ENCODE peak calls at places on chromosomes 1 and 21, in six cellular contexts. One of them, this sample, is unnamed.

GRCh38 chr1:247054992-247055415 is 23.6 kb downstream of the ZNF670 start:
- DNase-seq in body of pancreas: no peak
- DNase-seq in trophoblast cell: no peak
- DNase-seq in GM23248: peak
- DNase-seq in IMR-90: peak
- DNase-seq in NB4: no peak
- DNase-seq in this sample: peak

GRCh38 chr1:15843826-15844572 is 3.5 kb upstream of the SPEN start:
- DNase-seq in NB4: no peak
- DNase-seq in GM23248: peak
- DNase-seq in body of pancreas: no peak
- DNase-seq in trophoblast cell: no peak
- DNase-seq in IMR-90: no peak
- DNase-seq in this sample: no peak

GRCh38 chr1:222249261-222249660 is 298.6 kb downstream of the HHIPL2 start:
- DNase-seq in trophoblast cell: no peak
- DNase-seq in NB4: no peak
- DNase-seq in GM23248: no peak
- DNase-seq in body of pancreas: no peak
- DNase-seq in IMR-90: no peak
- DNase-seq in this sample: no peak

GRCh38 chr1:42750041-42750440 is 10.0 kb upstream of the CLDN19 start:
- DNase-seq in IMR-90: no peak
- DNase-seq in GM23248: no peak
- DNase-seq in trophoblast cell: no peak
- DNase-seq in body of pancreas: no peak
- DNase-seq in NB4: no peak
- DNase-seq in this sample: no peak

GRCh38 chr21:39386194-39386593 is 37.3 kb upstream of the HMGN1 start:
- DNase-seq in GM23248: no peak
- DNase-seq in NB4: peak
- DNase-seq in IMR-90: no peak
- DNase-seq in body of pancreas: peak
- DNase-seq in trophoblast cell: no peak
- DNase-seq in this sample: no peak

GRCh38 chr1:1891349-1892078 is 627 bp upstream of the GNB1 start:
- DNase-seq in NB4: peak
- DNase-seq in trophoblast cell: peak
- DNase-seq in GM23248: peak
- DNase-seq in body of pancreas: peak
- DNase-seq in IMR-90: peak
- DNase-seq in this sample: no peak

GRCh38 chr1:88462481-88463261 is 221.4 kb upstream of the PKN2 start:
- DNase-seq in trophoblast cell: peak
- DNase-seq in IMR-90: peak
- DNase-seq in body of pancreas: no peak
- DNase-seq in GM23248: peak
- DNase-seq in NB4: no peak
- DNase-seq in this sample: no peak

GRCh38 chr1:232249335-232249734 is 380.6 kb downstream of the SIPA1L2 start:
- DNase-seq in GM23248: no peak
- DNase-seq in trophoblast cell: no peak
- DNase-seq in body of pancreas: no peak
- DNase-seq in IMR-90: no peak
- DNase-seq in NB4: peak
- DNase-seq in this sample: no peak

GRCh38 chr1:40185951-40186864 is 25.0 kb downstream of the RLF start:
- DNase-seq in IMR-90: peak
- DNase-seq in body of pancreas: no peak
- DNase-seq in GM23248: peak
- DNase-seq in trophoblast cell: peak
- DNase-seq in NB4: peak
- DNase-seq in this sample: peak

GRCh38 chr1:201774224-201774982 is 54.6 kb upstream of the IPO9 start:
- DNase-seq in trophoblast cell: no peak
- DNase-seq in NB4: no peak
- DNase-seq in body of pancreas: no peak
- DNase-seq in IMR-90: peak
- DNase-seq in GM23248: peak
- DNase-seq in this sample: no peak

GRCh38 chr1:58204284-58204683 is 342.2 kb downstream of the OMA1 start:
- DNase-seq in trophoblast cell: no peak
- DNase-seq in GM23248: peak
- DNase-seq in NB4: peak
- DNase-seq in body of pancreas: no peak
- DNase-seq in IMR-90: no peak
- DNase-seq in this sample: no peak

GRCh38 chr1:214316597-214316996 is 35.6 kb downstream of the SMYD2 start:
- DNase-seq in trophoblast cell: no peak
- DNase-seq in GM23248: peak
- DNase-seq in NB4: no peak
- DNase-seq in body of pancreas: no peak
- DNase-seq in IMR-90: peak
- DNase-seq in this sample: no peak

GRCh38 chr21:45999581-46000181 is 18.1 kb downstream of the COL6A1 start:
- DNase-seq in NB4: no peak
- DNase-seq in trophoblast cell: no peak
- DNase-seq in IMR-90: no peak
- DNase-seq in body of pancreas: no peak
- DNase-seq in GM23248: peak
- DNase-seq in this sample: no peak

GRCh38 chr1:88985033-88985432 is 7.4 kb downstream of the KYAT3 start:
- DNase-seq in GM23248: peak
- DNase-seq in IMR-90: peak
- DNase-seq in NB4: no peak
- DNase-seq in trophoblast cell: no peak
- DNase-seq in body of pancreas: peak
- DNase-seq in this sample: peak

GRCh38 chr21:44333701-44334636 is 5.2 kb downstream of the CFAP410 start:
- DNase-seq in NB4: no peak
- DNase-seq in trophoblast cell: no peak
- DNase-seq in body of pancreas: no peak
- DNase-seq in IMR-90: no peak
- DNase-seq in GM23248: no peak
- DNase-seq in this sample: no peak

GRCh38 chr21:25214676-25215075 is 392.6 kb downstream of the MRPL39 start:
- DNase-seq in GM23248: no peak
- DNase-seq in IMR-90: no peak
- DNase-seq in trophoblast cell: no peak
- DNase-seq in NB4: no peak
- DNase-seq in body of pancreas: no peak
- DNase-seq in this sample: no peak

GRCh38 chr1:92968138-92969032 is 7.1 kb upstream of the DIPK1A start:
- DNase-seq in body of pancreas: no peak
- DNase-seq in NB4: peak
- DNase-seq in trophoblast cell: no peak
- DNase-seq in IMR-90: no peak
- DNase-seq in GM23248: peak
- DNase-seq in this sample: no peak

GRCh38 chr1:32334274-32334861 is 1.7 kb downstream of the MARCKSL1 start:
- DNase-seq in GM23248: no peak
- DNase-seq in NB4: no peak
- DNase-seq in trophoblast cell: no peak
- DNase-seq in body of pancreas: no peak
- DNase-seq in IMR-90: no peak
- DNase-seq in this sample: no peak

GRCh38 chr1:174413632-174414031 is 34.1 kb upstream of the GPR52 start:
- DNase-seq in GM23248: peak
- DNase-seq in body of pancreas: no peak
- DNase-seq in NB4: no peak
- DNase-seq in IMR-90: no peak
- DNase-seq in trophoblast cell: no peak
- DNase-seq in this sample: no peak

GRCh38 chr1:180854001-180854400 is 58.7 kb upstream of the KIAA1614 start:
- DNase-seq in GM23248: no peak
- DNase-seq in body of pancreas: no peak
- DNase-seq in trophoblast cell: no peak
- DNase-seq in IMR-90: no peak
- DNase-seq in NB4: no peak
- DNase-seq in this sample: no peak

GRCh38 chr1:229341811-229342304 is 989 bp downstream of the CCSAP start:
- DNase-seq in GM23248: peak
- DNase-seq in body of pancreas: no peak
- DNase-seq in NB4: peak
- DNase-seq in trophoblast cell: peak
- DNase-seq in IMR-90: peak
- DNase-seq in this sample: no peak

GRCh38 chr1:109657970-109658369 is 2.1 kb downstream of the GSTM4 start:
- DNase-seq in trophoblast cell: no peak
- DNase-seq in NB4: no peak
- DNase-seq in GM23248: no peak
- DNase-seq in body of pancreas: no peak
- DNase-seq in IMR-90: no peak
- DNase-seq in this sample: no peak

GRCh38 chr21:38350681-38351080 is 93.9 kb downstream of the KCNJ15 start:
- DNase-seq in IMR-90: no peak
- DNase-seq in NB4: no peak
- DNase-seq in trophoblast cell: no peak
- DNase-seq in body of pancreas: no peak
- DNase-seq in GM23248: no peak
- DNase-seq in this sample: no peak

GRCh38 chr1:228001738-228002535 is 4.9 kb upstream of the WNT3A start:
- DNase-seq in IMR-90: no peak
- DNase-seq in NB4: no peak
- DNase-seq in trophoblast cell: no peak
- DNase-seq in body of pancreas: peak
- DNase-seq in GM23248: no peak
- DNase-seq in this sample: no peak

GRCh38 chr21:30769724-30770431 is 14.7 kb upstream of the KRTAP21-1 start:
- DNase-seq in body of pancreas: no peak
- DNase-seq in GM23248: no peak
- DNase-seq in trophoblast cell: no peak
- DNase-seq in IMR-90: no peak
- DNase-seq in NB4: no peak
- DNase-seq in this sample: no peak

DNA sequence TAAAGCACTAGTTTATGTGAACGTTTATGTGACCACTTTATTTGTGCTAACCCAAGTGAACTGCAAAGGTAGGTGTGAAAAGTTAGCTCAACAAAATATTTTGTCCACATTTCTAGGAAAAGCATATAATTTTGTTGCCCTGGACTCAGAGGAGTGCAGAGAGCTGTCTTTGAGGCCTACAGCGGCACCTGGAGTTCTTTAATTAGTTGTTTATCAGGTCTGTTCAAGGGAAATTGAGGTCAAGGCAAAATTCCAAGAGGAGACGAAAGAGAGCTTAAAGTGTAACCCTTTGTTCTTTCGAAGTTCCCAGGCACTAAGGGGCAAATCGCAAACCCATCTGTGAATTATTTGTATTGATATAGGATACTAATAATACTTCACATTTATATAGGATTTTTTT is 1.4 kb downstream of the GIPC2 start:
- DNase-seq in trophoblast cell: no peak
- DNase-seq in NB4: no peak
- DNase-seq in body of pancreas: peak
- DNase-seq in IMR-90: no peak
- DNase-seq in GM23248: no peak
- DNase-seq in this sample: no peak
- H3K4me3 ChIP-seq in trophoblast cell: no peak
- H3K4me3 ChIP-seq in NB4: no peak
- H3K4me3 ChIP-seq in body of pancreas: no peak
- H3K4me3 ChIP-seq in IMR-90: no peak
- H3K4me3 ChIP-seq in GM23248: no peak
- H3K4me3 ChIP-seq in this sample: no peak

DNA sequence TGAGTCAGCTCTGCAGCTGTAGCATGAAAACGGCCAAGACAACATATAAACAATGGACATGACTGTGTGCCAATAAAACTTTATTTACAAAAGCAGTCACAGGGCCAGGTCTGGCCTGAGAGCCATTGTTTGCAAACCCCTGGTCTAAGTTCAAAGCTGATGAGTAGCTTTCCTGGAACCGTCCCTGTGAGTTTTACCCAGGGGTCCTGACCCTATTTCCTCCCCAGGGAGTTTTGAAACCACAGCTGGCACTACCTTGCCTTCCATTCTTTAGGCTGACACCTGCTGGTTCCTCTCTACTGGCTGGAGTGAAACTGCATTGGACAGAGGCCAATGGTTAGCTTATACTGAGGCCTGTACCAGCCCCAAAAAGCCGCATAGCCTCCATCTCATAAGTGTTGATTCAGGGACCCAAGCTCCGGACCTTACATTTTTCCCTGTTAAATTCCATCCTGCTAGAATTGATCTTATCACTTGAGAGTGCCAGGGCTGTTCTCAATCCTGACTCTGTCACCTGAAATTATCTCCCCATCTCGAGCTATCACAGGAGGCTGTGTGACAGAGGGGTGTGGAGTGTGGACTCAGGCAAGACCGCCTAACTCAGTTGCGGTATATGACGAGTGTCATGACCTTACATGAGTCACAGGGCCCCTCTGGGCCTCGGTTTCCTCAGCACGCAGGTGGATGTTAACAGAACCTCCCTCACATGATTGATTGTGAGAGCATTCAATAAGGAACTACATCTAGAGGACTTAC is 343.6 kb downstream of the NPHP4 start:
- DNase-seq in IMR-90: no peak
- DNase-seq in NB4: peak
- DNase-seq in GM23248: no peak
- DNase-seq in body of pancreas: no peak
- DNase-seq in trophoblast cell: no peak
- DNase-seq in this sample: no peak
- H3K4me3 ChIP-seq in IMR-90: no peak
- H3K4me3 ChIP-seq in NB4: no peak
- H3K4me3 ChIP-seq in GM23248: no peak
- H3K4me3 ChIP-seq in body of pancreas: no peak
- H3K4me3 ChIP-seq in trophoblast cell: no peak
- H3K4me3 ChIP-seq in this sample: no peak

DNA sequence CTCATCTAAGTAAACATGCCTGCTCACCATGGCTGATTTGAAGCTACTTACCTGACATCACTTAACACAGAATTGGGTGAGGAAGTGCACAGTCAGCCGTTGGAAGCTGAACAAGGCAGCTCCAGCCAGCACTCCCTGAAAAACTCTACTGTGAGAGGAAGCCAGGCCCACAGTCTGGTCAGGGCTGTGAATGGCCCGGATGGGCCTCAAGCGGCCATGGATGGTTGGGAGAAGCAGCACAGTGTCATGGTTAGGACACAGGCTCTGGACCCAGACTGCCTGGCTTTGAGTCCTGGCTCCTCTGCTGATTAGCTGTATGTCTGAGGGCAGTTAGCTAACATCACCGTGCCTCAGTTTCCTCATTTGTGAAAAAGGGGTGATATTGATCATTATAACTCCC is 267.8 kb downstream of the GRIK3 start:
- DNase-seq in GM23248: no peak
- DNase-seq in IMR-90: no peak
- DNase-seq in trophoblast cell: no peak
- DNase-seq in body of pancreas: no peak
- DNase-seq in NB4: no peak
- DNase-seq in this sample: no peak
- H3K4me3 ChIP-seq in GM23248: no peak
- H3K4me3 ChIP-seq in IMR-90: no peak
- H3K4me3 ChIP-seq in trophoblast cell: no peak
- H3K4me3 ChIP-seq in body of pancreas: no peak
- H3K4me3 ChIP-seq in NB4: no peak
- H3K4me3 ChIP-seq in this sample: no peak

DNA sequence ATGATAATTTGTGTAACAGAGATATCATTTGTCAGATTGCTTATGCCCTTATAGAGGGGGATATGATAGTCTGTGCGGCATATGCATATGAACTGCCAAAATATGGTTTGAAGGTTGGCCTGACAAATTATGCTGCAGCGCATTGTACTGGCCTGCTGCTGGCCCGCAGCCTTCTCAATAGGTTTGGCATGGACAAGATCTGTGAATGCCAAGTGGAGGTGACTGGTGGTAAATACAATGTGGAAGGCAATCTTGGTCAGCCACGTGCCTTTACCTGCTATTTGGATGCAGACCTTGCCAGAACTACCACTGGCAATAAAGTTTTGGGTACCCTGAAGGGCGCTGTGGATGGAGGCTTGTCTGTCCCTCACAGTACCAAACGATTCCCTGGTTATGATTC is 82.4 kb downstream of the ZMYM4 start:
- DNase-seq in trophoblast cell: no peak
- DNase-seq in GM23248: no peak
- DNase-seq in IMR-90: no peak
- DNase-seq in body of pancreas: no peak
- DNase-seq in NB4: no peak
- DNase-seq in this sample: no peak
- H3K4me3 ChIP-seq in trophoblast cell: no peak
- H3K4me3 ChIP-seq in GM23248: no peak
- H3K4me3 ChIP-seq in IMR-90: no peak
- H3K4me3 ChIP-seq in body of pancreas: no peak
- H3K4me3 ChIP-seq in NB4: no peak
- H3K4me3 ChIP-seq in this sample: no peak

This sample was measured in skeletal muscle cell.